ENCODE peak calls at places on chromosomes 2 and 18, in six cellular contexts. J is HCT116, X is spleen, F is K562, U is prostate gland, B is body of pancreas. L is an unnamed sample.

GRCh38 chr2:68023904-68024303 is 38.9 kb downstream of the C1D start:
- DNase-seq in J (no peak), B (no peak), F (no peak), U (no peak), X (no peak), L (no peak)

GRCh38 chr2:145652992-145653545 is 1133.2 kb upstream of the ZEB2 start:
- DNase-seq in J (no peak), B (no peak), X (no peak), F (no peak), U (no peak), L (no peak)

GRCh38 chr18:3604626-3605408 is 154.8 kb downstream of the TGIF1 start:
- DNase-seq in B (no peak), J (no peak), U (no peak), X (peak; percentile 35), F (no peak), L (no peak)

GRCh38 chr2:61978522-61978921 is 73.0 kb downstream of the COMMD1 start:
- DNase-seq in X (no peak), J (no peak), U (no peak), F (no peak), B (peak; percentile 24), L (no peak)

GRCh38 chr2:233464531-233465240 is 101.9 kb downstream of the USP40 start:
- DNase-seq in J (no peak), X (peak; percentile 48), B (no peak), U (no peak), F (no peak), L (no peak)

GRCh38 chr2:16481342-16481741 is 184.3 kb downstream of the CYRIA start:
- DNase-seq in F (no peak), U (no peak), X (no peak), J (no peak), B (no peak), L (no peak)

GRCh38 chr2:163373481-163373880 is 362.3 kb downstream of the FIGN start:
- DNase-seq in J (no peak), B (no peak), F (no peak), X (no peak), U (no peak), L (no peak)

GRCh38 chr2:191410646-191411436 is 165.6 kb downstream of the MYO1B start:
- DNase-seq in F (no peak), B (no peak), X (no peak), J (no peak), U (no peak), L (no peak)

GRCh38 chr2:197620113-197620512 is 55.3 kb downstream of the RFTN2 start:
- DNase-seq in J (no peak), B (no peak), X (no peak), F (no peak), U (no peak), L (no peak)

GRCh38 chr2:38935568-38936172 is 46.0 kb downstream of the ARHGEF33 start:
- DNase-seq in B (no peak), U (no peak), F (no peak), J (no peak), X (no peak), L (no peak)

GRCh38 chr18:44625367-44625766 is 55.3 kb upstream of the SETBP1 start:
- DNase-seq in U (no peak), X (no peak), B (no peak), J (no peak), F (no peak), L (no peak)

GRCh38 chr2:115161531-115162453 is 719.4 kb downstream of the DPP10 start:
- DNase-seq in F (no peak), B (peak; percentile 72), J (no peak), U (no peak), X (no peak), L (no peak)

GRCh38 chr2:241036964-241037421 is 38.6 kb downstream of the SNED1 start:
- DNase-seq in J (no peak), F (no peak), B (peak; percentile 13), X (peak; percentile 82), U (no peak), L (peak; percentile 67)

GRCh38 chr2:133776936-133777587 is 208.8 kb upstream of the NCKAP5 start:
- DNase-seq in B (no peak), X (no peak), U (no peak), F (no peak), J (no peak), L (no peak)

GRCh38 chr2:213847316-213847715 is 563.1 kb downstream of the SPAG16 start:
- DNase-seq in U (no peak), B (no peak), F (no peak), X (no peak), J (no peak), L (no peak)

GRCh38 chr2:108492364-108492763 is 41.9 kb upstream of the LIMS1 start:
- DNase-seq in J (no peak), B (no peak), X (no peak), U (no peak), F (no peak), L (no peak)

GRCh38 chr2:47899915-47900314 is 6.4 kb downstream of the FBXO11 start:
- DNase-seq in B (no peak), U (no peak), J (no peak), F (peak; percentile 12), X (no peak), L (no peak)

GRCh38 chr2:28226558-28226957 is 166.1 kb upstream of the FOSL2 start:
- DNase-seq in X (no peak), B (no peak), J (no peak), U (no peak), F (no peak), L (no peak)

GRCh38 chr2:204896146-204896545 is 350.9 kb downstream of the PARD3B start:
- DNase-seq in X (no peak), B (no peak), F (no peak), J (no peak), U (no peak), L (no peak)

GRCh38 chr18:76494181-76494540 is 881 bp downstream of the ZNF516 start:
- DNase-seq in U (no peak), B (peak; percentile 36), X (peak; percentile 88), J (no peak), F (no peak), L (peak; percentile 63)

GRCh38 chr2:217946071-217946470 is 56.7 kb downstream of the TNS1 start:
- DNase-seq in U (no peak), J (no peak), X (peak; percentile 48), B (no peak), F (no peak), L (no peak)

GRCh38 chr2:75053484-75054112 is 95.2 kb downstream of the POLE4 start:
- DNase-seq in X (no peak), B (peak; percentile 38), U (peak; percentile 18), F (peak; percentile 57), J (peak; percentile 36), L (peak; percentile 49)

GRCh38 chr2:45982096-45982495 is 315.1 kb upstream of the EPAS1 start:
- DNase-seq in J (no peak), B (no peak), X (no peak), F (no peak), U (no peak), L (no peak)
- TF ChIP-seq POLR2A in J (no peak), B (no peak), X (no peak), F (no peak), U (no peak), L (no peak)

DNA sequence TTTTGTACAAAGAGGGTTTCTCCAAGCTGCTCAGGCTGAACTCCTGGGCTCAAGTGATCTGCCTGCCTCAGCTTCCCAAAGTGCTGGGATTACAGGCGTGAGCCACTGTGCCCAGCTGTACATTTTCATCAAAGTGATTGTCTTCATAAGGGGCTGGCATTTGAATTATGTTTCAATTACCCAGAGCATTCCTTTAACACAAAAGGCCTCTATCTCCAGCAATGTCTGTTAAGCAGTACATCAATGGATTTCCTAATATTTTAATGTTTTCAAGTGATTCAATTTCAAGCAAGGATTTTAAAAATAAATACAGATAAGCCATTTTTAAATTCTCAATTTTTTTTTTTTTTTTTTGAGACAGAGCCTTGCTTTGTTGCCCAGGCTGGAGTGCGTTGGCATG is 50.9 kb upstream of the AP1S3 start:
- DNase-seq in F (no peak), B (no peak), J (no peak), X (no peak), U (no peak), L (no peak)
- H3K4me1 ChIP-seq in F (no peaks in the 10 kb centered on the region), B (no peaks in the 10 kb centered on the region), J (no peaks in the 10 kb centered on the region), X (no peaks in the 10 kb centered on the region), U (no peaks in the 10 kb centered on the region), L (no peaks in the 10 kb centered on the region)

GRCh38 chr2:215365184-215365658 is 53.4 kb downstream of the ATIC start:
- DNase-seq in B (no peak), F (no peak), U (no peak), J (no peak), X (no peak), L (no peak)

GRCh38 chr2:215362562-215362904 is 50.7 kb downstream of the ATIC start:
- DNase-seq in U (no peak), B (no peak), X (no peak), J (no peak), F (no peak), L (no peak)

GRCh38 chr2:215363039-215363438 is 51.2 kb downstream of the ATIC start:
- DNase-seq in F (no peak), U (no peak), J (no peak), X (no peak), B (no peak), L (no peak)

GRCh38 chr2:215363461-215364156 is 51.8 kb downstream of the ATIC start:
- DNase-seq in F (no peak), X (no peak), B (no peak), J (no peak), U (no peak), L (no peak)

GRCh38 chr2:215364157-215365155 is 52.6 kb downstream of the ATIC start:
- DNase-seq in U (no peak), F (no peak), J (no peak), B (no peak), X (no peak), L (no peak)
- TF ChIP-seq POLR2A in U (no peak), F (no peak), J (no peak), B (no peak), X (no peak), L (no peak)

GRCh38 chr2:224931956-224932355 is 110.3 kb downstream of the DOCK10 start:
- DNase-seq in J (no peak), U (no peak), B (no peak), F (no peak), X (no peak), L (no peak)
- H3K4me1 ChIP-seq in J (no peaks in the 10 kb centered on the region), U (peaks cover 8% of the 10 kb centered on the region), B (no peaks in the 10 kb centered on the region), F (no peaks in the 10 kb centered on the region), X (peaks cover 54% of the 10 kb centered on the region), L (peaks cover 3% of the 10 kb centered on the region)